ENCODE peak calls at places on chromosomes 11 and 22, in five cellular contexts. B is heart right ventricle, X is cardiac fibroblast, R is fibroblast of mammary gland, O is IMR-90. Y is an unnamed sample.

GRCh38 chr11:17400048-17400775 is 11.8 kb upstream of the KCNJ11 start:
- DNase-seq in B (no peak), X (no peak), R (no peak), O (no peak), Y (no peak)

GRCh38 chr11:125975634-125976033 is 29.8 kb downstream of the VSIG10L2 start:
- DNase-seq in B (no peak), X (no peak), R (no peak), O (no peak), Y (no peak)

GRCh38 chr11:29448246-29448877 is 568.5 kb downstream of the KCNA4 start:
- DNase-seq in B (no peak), X (peak; percentile 69), R (peak; percentile 20), O (peak; percentile 25), Y (peak; percentile 52)

GRCh38 chr11:65442952-65443351 is 20.4 kb downstream of the NEAT1 start:
- DNase-seq in B (no peak), X (peak; percentile 57), R (peak; percentile 50), O (peak; percentile 42), Y (peak; percentile 29)

GRCh38 chr22:19387575-19387974 is 44.0 kb downstream of the HIRA start:
- DNase-seq in B (no peak), X (no peak), R (no peak), O (no peak), Y (no peak)

GRCh38 chr11:11608783-11609232 is 13.0 kb downstream of the GALNT18 start:
- DNase-seq in B (no peak), X (peak; percentile 19), R (peak; percentile 47), O (peak; percentile 71), Y (peak; percentile 58)

GRCh38 chr11:35847473-35847872 is 96.4 kb upstream of the LDLRAD3 start:
- DNase-seq in B (no peak), X (no peak), R (no peak), O (no peak), Y (no peak)

GRCh38 chr11:103683581-103683980 is 352.9 kb upstream of the DDI1 start:
- DNase-seq in B (no peak), X (peak; percentile 31), R (peak; percentile 76), O (peak; percentile 70), Y (peak; percentile 12)

GRCh38 chr11:59358595-59358994 is at the start of gene OR5AN1:
- DNase-seq in B (no peak), X (no peak), R (no peak), O (no peak), Y (no peak)
- H3K4me3 ChIP-seq in B (no peak within 1 kb of the TSS), X (no peak within 1 kb of the TSS), R (no peak within 1 kb of the TSS), O (no peak within 1 kb of the TSS), Y (no peak within 1 kb of the TSS)

GRCh38 chr22:41197808-41198585 is 7.1 kb upstream of the L3MBTL2 start:
- DNase-seq in B (peak; percentile 45), X (no peak), R (no peak), O (no peak), Y (no peak)
- TF ChIP-seq CTCF in B (peak; percentile 18), X (peak; percentile 2), R (no peak), O (no peak), Y (peak; percentile 29)

DNA sequence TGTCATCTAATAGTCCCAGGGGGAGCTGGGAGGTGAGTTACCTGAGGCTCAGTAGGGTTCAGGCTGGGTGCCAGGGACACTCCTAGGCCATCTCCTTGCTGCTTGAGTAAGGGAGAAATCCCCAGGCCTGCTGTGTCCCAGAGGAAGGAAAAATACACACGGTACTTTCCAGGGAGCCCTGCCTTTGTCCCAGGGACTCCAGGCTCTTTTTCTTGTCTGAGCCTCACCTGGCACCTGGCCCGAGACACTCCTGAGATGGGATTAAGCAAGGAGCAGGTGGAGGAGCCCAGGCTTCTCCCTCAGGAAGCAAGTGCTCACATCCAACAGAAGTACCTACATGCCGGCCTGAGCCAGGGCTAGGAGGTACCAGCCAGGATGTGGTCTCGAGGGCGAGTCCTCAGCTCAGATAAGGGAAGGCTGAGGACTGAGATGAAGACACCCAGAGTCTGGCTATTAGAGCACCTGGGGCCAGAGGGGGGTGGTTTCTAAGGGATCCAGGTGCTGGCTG is 899 bp upstream of the KLHDC7B start:
- DNase-seq in B (no peak), X (no peak), R (no peak), O (no peak), Y (no peak)
- H3K4me3 ChIP-seq in B (peak overlapping the region; percentile 39), X (no peak overlapping the region), R (no peak overlapping the region), O (no peak overlapping the region), Y (no peak overlapping the region)

GRCh38 chr11:123061403-123062157 is at the start of gene HSPA8:
- DNase-seq in B (peak; percentile 65), X (peak; percentile 70), R (peak; percentile 58), O (peak; percentile 52), Y (peak; percentile 52)

GRCh38 chr11:123060265-123061000 is 1.5 kb downstream of the HSPA8 start:
- DNase-seq in B (no peak), X (no peak), R (no peak), O (no peak), Y (no peak)

GRCh38 chr11:123062892-123063395 is 1.0 kb upstream of the HSPA8 start:
- DNase-seq in B (no peak), X (peak; percentile 64), R (peak; percentile 54), O (peak; percentile 38), Y (peak; percentile 56)

GRCh38 chr11:123063396-123064267 is 1.7 kb upstream of the HSPA8 start:
- DNase-seq in B (no peak), X (peak; percentile 71), R (peak; percentile 72), O (peak; percentile 59), Y (peak; percentile 68)

GRCh38 chr11:123062158-123062891 is 389 bp upstream of the HSPA8 start:
- DNase-seq in B (peak; percentile 98), X (peak; percentile 100), R (peak; percentile 99), O (peak; percentile 100), Y (peak; percentile 100)
- TF ChIP-seq CTCF in B (no peak), X (no peak), R (no peak), O (no peak), Y (no peak)

GRCh38 chr11:107508201-107508857 is 50.7 kb upstream of the CWF19L2 start:
- DNase-seq in B (no peak), X (no peak), R (no peak), O (no peak), Y (no peak)
- H3K4me3 ChIP-seq in B (no peak overlapping the region), X (no peak overlapping the region), R (no peak overlapping the region), O (no peak overlapping the region), Y (no peak overlapping the region)